ENCODE peak calls at places on chromosomes 7 and 10, in five cellular contexts. I is HepG2, B is H1, M is GM12878, P is K562. F is an unnamed sample.

GRCh38 chr7:130721486-130722277 is 12.3 kb downstream of the KLF14 start:
- DNase-seq in P (peak; percentile 86), I (peak; percentile 49), B (no peak), M (no peak), F (peak; percentile 70)

GRCh38 chr7:155365146-155365874 is 67.6 kb downstream of the INSIG1 start:
- DNase-seq in I (no peak), B (no peak), P (no peak), M (no peak), F (no peak)

GRCh38 chr10:133438711-133439273 is 14.4 kb upstream of the SPRN start:
- DNase-seq in M (peak; percentile 16), P (peak; percentile 55), I (peak; percentile 17), B (no peak), F (no peak)

GRCh38 chr7:5638994-5639393 is 142.5 kb downstream of the RNF216 start:
- DNase-seq in I (no peak), M (no peak), B (no peak), P (peak; percentile 20), F (no peak)

GRCh38 chr10:114876602-114877300 is 55.2 kb downstream of the FHIP2A start:
- DNase-seq in M (peak; percentile 8), P (peak; percentile 73), I (peak; percentile 57), B (peak; percentile 71), F (peak; percentile 86)

GRCh38 chr10:94023909-94024308 is 30.2 kb downstream of the PLCE1 start:
- DNase-seq in P (no peak), M (no peak), I (no peak), B (no peak), F (no peak)

GRCh38 chr10:89352039-89352597 is 24.3 kb downstream of the IFIT3 start:
- DNase-seq in P (peak; percentile 35), B (no peak), I (peak; percentile 89), M (no peak), F (no peak)

GRCh38 chr10:28291881-28292297 is 11.0 kb downstream of the MPP7 start:
- DNase-seq in M (no peak), B (no peak), P (peak; percentile 4), I (no peak), F (no peak)

GRCh38 chr7:157851501-157852067 is 514.8 kb downstream of the DNAJB6 start:
- DNase-seq in M (no peak), I (peak; percentile 17), P (peak; percentile 19), B (no peak), F (peak; percentile 41)

GRCh38 chr10:93074597-93075368 is 1.1 kb downstream of the CYP26A1 start:
- DNase-seq in M (no peak), B (no peak), I (no peak), P (no peak), F (peak; percentile 50)

GRCh38 chr10:118979661-118980060 is 49.9 kb upstream of the NANOS1 start:
- DNase-seq in M (no peak), B (no peak), P (no peak), I (no peak), F (no peak)

GRCh38 chr7:595621-596010 is 76.0 kb upstream of the PDGFA start:
- DNase-seq in I (no peak), M (no peak), B (no peak), P (no peak), F (no peak)

GRCh38 chr10:6678211-6678803 is 98.2 kb upstream of the PRKCQ start:
- DNase-seq in P (peak; percentile 68), B (no peak), M (no peak), I (peak; percentile 22), F (peak; percentile 70)

GRCh38 chr10:132678436-132679216 is 107.3 kb downstream of the NKX6-2 start:
- DNase-seq in M (no peak), P (no peak), I (no peak), B (no peak), F (peak; percentile 4)

GRCh38 chr7:107161415-107161814 is 7.4 kb upstream of the HBP1 start:
- DNase-seq in P (no peak), B (no peak), I (no peak), M (no peak), F (no peak)

GRCh38 chr7:142785841-142786250 is 15.1 kb downstream of the PRSS2 start:
- DNase-seq in B (no peak), M (no peak), I (no peak), P (peak; percentile 27), F (no peak)

GRCh38 chr7:70178787-70179186 is 580.5 kb downstream of the AUTS2 start:
- DNase-seq in I (no peak), B (peak; percentile 9), M (no peak), P (no peak), F (no peak)

GRCh38 chr7:146172112-146172511 is 55.5 kb downstream of the CNTNAP2 start:
- DNase-seq in I (no peak), B (no peak), P (no peak), M (no peak), F (no peak)

GRCh38 chr7:80097756-80098155 is 36.9 kb upstream of the GNAI1 start:
- DNase-seq in M (no peak), I (no peak), B (no peak), P (no peak), F (no peak)

GRCh38 chr7:139230078-139230477 is 959 bp upstream of the UBN2 start:
- DNase-seq in M (no peak), I (peak; percentile 13), P (no peak), B (no peak), F (no peak)

GRCh38 chr10:86599729-86600128 is 54.6 kb upstream of the OPN4 start:
- DNase-seq in B (no peak), P (peak; percentile 39), I (no peak), M (peak; percentile 47), F (peak; percentile 61)

GRCh38 chr10:119479048-119479394 is 63.5 kb downstream of the RGS10 start:
- DNase-seq in B (no peak), M (no peak), I (no peak), P (no peak), F (no peak)

GRCh38 chr7:120959929-120960484 is 9.4 kb downstream of the ING3 start:
- DNase-seq in P (no peak), M (no peak), B (no peak), I (no peak), F (no peak)

GRCh38 chr10:59465089-59465488 is 102.7 kb upstream of the FAM13C start:
- DNase-seq in M (no peak), B (no peak), P (no peak), I (peak; percentile 4), F (no peak)
- TF ChIP-seq ATF2 in M (no peak), B (no peak), P (no peak), I (no peak), F (no peak)

GRCh38 chr7:55474944-55475911 is 97.1 kb downstream of the VOPP1 start:
- DNase-seq in M (no peak), B (no peak), I (no peak), P (no peak), F (no peak)

GRCh38 chr7:55476071-55476803 is 96.1 kb downstream of the VOPP1 start:
- DNase-seq in M (no peak), I (no peak), B (no peak), P (no peak), F (no peak)

GRCh38 chr7:55477781-55478374 is 94.4 kb downstream of the VOPP1 start:
- DNase-seq in I (no peak), M (no peak), B (no peak), P (no peak), F (no peak)

GRCh38 chr7:55478700-55479099 is 93.6 kb downstream of the VOPP1 start:
- DNase-seq in M (no peak), P (no peak), I (no peak), B (no peak), F (no peak)

DNA sequence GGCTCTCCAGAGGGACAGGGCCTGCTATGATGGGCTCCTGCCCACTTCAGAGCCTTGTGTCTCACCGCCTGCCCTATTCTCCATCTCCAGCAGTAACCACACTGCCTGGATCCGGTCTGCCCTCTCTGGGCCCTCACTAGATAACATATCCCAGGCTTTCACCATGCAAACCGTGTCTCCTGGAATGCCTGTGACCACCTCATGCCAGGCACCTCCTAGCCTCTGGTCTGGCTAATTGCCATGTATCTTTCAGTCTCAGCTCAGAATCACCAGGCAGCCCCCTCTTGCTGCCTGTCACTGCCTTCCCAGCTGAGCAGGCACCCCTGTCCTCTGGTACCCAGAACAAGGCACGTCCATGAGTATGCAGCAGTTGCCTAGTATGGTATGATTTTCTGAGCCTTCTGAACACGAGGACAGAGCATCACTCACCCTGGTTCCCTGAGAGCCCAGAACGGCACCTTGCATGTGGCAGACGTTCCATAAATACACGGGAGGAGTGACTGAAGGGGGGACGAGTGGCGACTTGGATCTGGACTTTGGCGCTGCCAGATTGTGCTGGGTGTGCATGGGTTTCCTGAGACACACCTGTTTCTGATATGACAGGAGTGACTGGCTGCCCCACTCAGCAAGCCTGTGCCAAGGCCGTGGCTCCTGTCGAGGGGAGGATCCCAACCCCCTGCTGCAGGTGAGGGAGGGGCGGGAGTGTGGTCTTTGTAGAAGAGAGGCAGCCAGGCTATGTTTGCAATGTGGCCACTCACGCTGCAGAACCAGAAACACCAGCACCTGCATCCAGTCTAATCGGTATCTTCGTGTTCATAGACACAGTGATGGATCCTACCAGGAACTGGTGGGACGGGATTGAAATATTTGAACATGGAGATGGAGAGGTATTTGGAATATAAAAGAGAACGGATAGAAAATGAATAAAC is 95.2 kb downstream of the VOPP1 start:
- DNase-seq in I (no peak), M (no peak), P (no peak), B (no peak), F (no peak)
- TF ChIP-seq SP1 in I (no peak), M (no peak), P (no peak), B (no peak), F (no peak)

DNA sequence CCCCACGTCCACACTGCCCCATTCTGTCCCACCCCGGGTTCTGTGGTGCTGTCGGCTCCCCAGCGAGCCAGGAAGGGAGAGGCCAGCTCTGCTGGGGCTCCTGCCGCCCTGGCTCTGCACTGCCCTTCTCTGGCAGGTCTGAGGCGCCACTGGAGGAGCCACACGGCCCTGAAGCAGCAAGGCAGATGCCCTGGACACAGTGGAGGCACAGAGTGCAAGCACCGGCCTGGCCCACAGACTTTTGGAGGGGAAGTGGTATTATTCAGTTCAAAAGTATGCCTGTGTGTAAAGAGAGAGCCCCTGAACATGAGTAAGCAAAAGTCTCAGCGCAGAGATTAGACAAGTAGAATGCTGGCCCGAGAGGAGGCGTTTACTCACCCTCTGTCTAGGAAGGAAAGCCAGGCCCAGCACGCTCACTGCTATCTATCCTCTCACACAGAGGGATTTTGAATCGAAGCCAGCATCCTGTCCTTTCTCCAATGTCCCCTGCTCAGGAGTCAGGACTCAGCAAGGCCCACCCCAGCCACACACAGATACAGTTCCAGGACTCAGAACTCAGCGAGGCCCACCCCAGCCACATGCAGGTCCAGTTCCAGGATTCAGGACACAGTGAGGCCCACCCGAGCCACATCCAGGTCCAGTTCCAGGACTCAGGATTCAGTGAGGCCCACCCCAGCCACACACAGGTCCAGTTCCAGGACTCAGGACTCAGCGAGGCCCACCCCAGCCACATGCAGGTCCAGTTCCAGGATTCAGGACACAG is 115.0 kb downstream of the EGFR start:
- DNase-seq in M (no peak), I (peak; percentile 73), P (peak; percentile 74), B (no peak), F (no peak)
- TF ChIP-seq ATF2 in M (no peak), I (no peak), P (no peak), B (no peak), F (no peak)

GRCh38 chr10:78510566-78511323 is 477.1 kb downstream of the RPS24 start:
- DNase-seq in I (no peak), M (no peak), P (no peak), B (no peak), F (no peak)

GRCh38 chr10:78511324-78512204 is 477.9 kb downstream of the RPS24 start:
- DNase-seq in M (no peak), I (no peak), B (no peak), P (no peak), F (no peak)

GRCh38 chr10:78506614-78507013 is 473.0 kb downstream of the RPS24 start:
- DNase-seq in M (no peak), P (no peak), B (no peak), I (no peak), F (no peak)

GRCh38 chr10:78507761-78508160 is 474.1 kb downstream of the RPS24 start:
- DNase-seq in I (no peak), B (no peak), M (no peak), P (no peak), F (no peak)

GRCh38 chr10:78508955-78509354 is 475.3 kb downstream of the RPS24 start:
- DNase-seq in I (no peak), M (no peak), P (no peak), B (no peak), F (no peak)
- TF ChIP-seq SP1 in I (no peak), M (no peak), P (no peak), B (no peak), F (no peak)

F was measured in WTC11.